ENCODE peak calls at places on chromosomes 3 and 15, in nine cellular contexts. V is NCI-H774; I is stimulated activated CD4-positive, alpha-beta T cell treated with anti-CD3 and anti-CD28 coated beads, Interleukin-1b, Interleukin-23, amount 100 ng/mL, for 1 hour; R is mesenteric fat pad; M is bronchial epithelial cell; S is Panc1; O is adipocyte; U is activated T-helper 1 cell treated with anti-CD3 and anti-CD28 coated beads, Interleukin-12 subunit alpha, Interleukin-12 subunit beta, Interleukin-2, Interleukin-4 antibody, amounts not matched to agents 30 ng/mL and 10 ng/mL and 1 ng/mL, durations not matched to agents 14 hours and 24 hours and 36 hours; Q is activated gamma-delta T cell treated with anti-CD3 and anti-CD28 coated beads, Interleukin-2, amount 50 U/mL, for 16 hours. A is an unnamed sample.

GRCh38 chr3:146334151-146334550 is 83.2 kb upstream of the PLSCR4 start:
- DNase-seq in V (no peak), I (no peak), R (no peak), M (peak; percentile 18), S (no peak), O (peak; percentile 76), U (no peak), Q (no peak), A (no peak)

GRCh38 chr3:3110749-3111361 is 681 bp upstream of the IL5RA start:
- DNase-seq in V (no peak), I (no peak), R (no peak), M (no peak), S (no peak), O (no peak), U (no peak), Q (no peak), A (no peak)

GRCh38 chr15:34628577-34629152 is 45.2 kb upstream of the GOLGA8B start:
- DNase-seq in V (no peak), I (no peak), R (no peak), M (peak; percentile 92), S (no peak), O (no peak), U (no peak), Q (no peak), A (no peak)

GRCh38 chr15:41347236-41347635 is 14.6 kb downstream of the NUSAP1 start:
- DNase-seq in V (no peak), I (no peak), R (no peak), M (no peak), S (no peak), O (no peak), U (no peak), Q (no peak), A (no peak)

GRCh38 chr3:178445139-178445538 is 91.1 kb upstream of the KCNMB2 start:
- DNase-seq in V (no peak), I (no peak), R (no peak), M (no peak), S (no peak), O (no peak), U (no peak), Q (no peak), A (no peak)

GRCh38 chr3:186929186-186929585 is 1.1 kb upstream of the ST6GAL1 start:
- DNase-seq in V (no peak), I (no peak), R (no peak), M (no peak), S (no peak), O (no peak), U (no peak), Q (no peak), A (no peak)

GRCh38 chr3:1513662-1514061 is 420.8 kb downstream of the CNTN6 start:
- DNase-seq in V (no peak), I (no peak), R (no peak), M (no peak), S (no peak), O (no peak), U (no peak), Q (no peak), A (no peak)

GRCh38 chr3:15326673-15327072 is 5.7 kb downstream of the SH3BP5 start:
- DNase-seq in V (no peak), I (no peak), R (no peak), M (no peak), S (no peak), O (no peak), U (no peak), Q (no peak), A (no peak)

GRCh38 chr3:86152620-86153019 is 838.3 kb downstream of the VGLL3 start:
- DNase-seq in V (no peak), I (no peak), R (no peak), M (no peak), S (no peak), O (no peak), U (no peak), Q (no peak), A (no peak)

A was measured in DMS153.